ENCODE peak calls at places on chromosome 11, in eight cellular contexts. J is left ventricle myocardium inferior, A is adrenal gland, V is upper lobe of right lung, E is IMR-90, O is tibial nerve, F is transverse colon, W is HAP-1. Q is an unnamed sample.

GRCh38 chr11:1793091-1793490 is 29.4 kb upstream of the CTSD start:
- DNase-seq in F (no peak), A (no peak), W (no peak), E (no peak), J (no peak), V (no peak), O (no peak), Q (no peak)

GRCh38 chr11:82398300-82398815 is 335.3 kb downstream of the FAM181B start:
- DNase-seq in J (no peak), F (no peak), V (no peak), A (peak; percentile 12), E (no peak), O (peak; percentile 14), W (no peak), Q (no peak)

GRCh38 chr11:6414874-6415328 is 4.0 kb downstream of the APBB1 start:
- DNase-seq in O (no peak), A (no peak), E (no peak), W (no peak), J (no peak), F (no peak), V (no peak), Q (no peak)

GRCh38 chr11:105046898-105047579 is 1.9 kb upstream of the CARD16 start:
- DNase-seq in J (no peak), V (no peak), W (no peak), E (peak; percentile 100), O (no peak), F (peak; percentile 35), A (no peak), Q (peak; percentile 53)

GRCh38 chr11:35969089-35970046 is 25.5 kb downstream of the LDLRAD3 start:
- DNase-seq in V (peak; percentile 63), O (no peak), W (no peak), A (no peak), J (no peak), E (peak; percentile 27), F (peak; percentile 10), Q (no peak)

GRCh38 chr11:31798057-31799035 is 12.8 kb downstream of the PAX6 start:
- DNase-seq in W (no peak), E (no peak), O (peak; percentile 3), F (no peak), V (no peak), J (no peak), A (no peak), Q (peak; percentile 50)

GRCh38 chr11:8013833-8014232 is 26.7 kb downstream of the EIF3F start:
- DNase-seq in W (no peak), O (no peak), A (no peak), E (no peak), F (no peak), J (no peak), V (peak; percentile 11), Q (no peak)

GRCh38 chr11:45688472-45689033 is 23.1 kb upstream of the CHST1 start:
- DNase-seq in E (no peak), V (no peak), A (no peak), J (no peak), O (no peak), F (no peak), W (no peak), Q (no peak)

GRCh38 chr11:123187670-123188507 is 7.2 kb downstream of the CLMP start:
- DNase-seq in W (no peak), F (no peak), E (peak; percentile 63), A (no peak), J (no peak), V (no peak), O (no peak), Q (no peak)
- H3K4me1 ChIP-seq in W (no peaks in the 10 kb centered on the region), F (no peaks in the 10 kb centered on the region), E (peaks cover 46% of the 10 kb centered on the region), A (no peaks in the 10 kb centered on the region), J (no peaks in the 10 kb centered on the region), V (no peaks in the 10 kb centered on the region), O (no peaks in the 10 kb centered on the region), Q (no peaks in the 10 kb centered on the region)

DNA sequence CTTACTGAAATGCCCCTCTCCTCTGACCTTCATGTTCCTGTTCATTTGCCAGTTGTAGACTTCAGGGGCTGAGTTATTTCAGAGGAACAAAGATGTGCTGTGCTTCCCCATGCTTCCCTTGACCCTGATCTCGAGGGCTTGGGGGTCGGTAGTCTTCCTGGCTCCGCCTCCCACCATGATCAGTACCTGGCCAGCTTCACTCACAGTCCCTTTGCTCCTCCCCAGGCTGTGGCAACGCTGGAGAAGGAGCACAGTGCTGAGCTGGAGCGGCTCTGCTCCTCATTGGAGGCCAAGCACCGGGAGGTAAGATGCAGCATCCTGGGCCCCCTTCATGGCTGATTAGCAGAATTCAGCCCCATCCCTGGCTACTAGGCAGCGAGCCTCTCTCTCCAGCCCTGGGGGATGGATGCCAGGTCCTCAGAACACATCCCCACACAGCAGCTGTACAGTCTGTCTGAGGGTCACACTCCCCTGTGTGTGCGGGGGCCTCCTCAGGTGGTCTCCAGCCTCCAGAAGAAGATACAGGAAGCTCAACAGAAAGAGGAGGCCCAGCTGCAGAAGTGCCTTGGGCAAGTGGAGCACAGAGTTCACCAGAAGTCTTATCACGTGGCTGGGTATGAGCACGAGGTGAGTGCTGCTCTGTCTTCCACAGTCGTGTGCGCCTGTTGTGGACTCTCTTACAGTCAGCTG is 64.5 kb downstream of the CEP164 start:
- DNase-seq in E (no peak), O (no peak), F (no peak), J (no peak), A (no peak), V (no peak), W (no peak), Q (no peak)
- H3K4me1 ChIP-seq in E (peaks cover 7% of the 10 kb centered on the region), O (no peaks in the 10 kb centered on the region), F (no peaks in the 10 kb centered on the region), J (no peaks in the 10 kb centered on the region), A (no peaks in the 10 kb centered on the region), V (no peaks in the 10 kb centered on the region), W (no peaks in the 10 kb centered on the region), Q (no peaks in the 10 kb centered on the region)

DNA sequence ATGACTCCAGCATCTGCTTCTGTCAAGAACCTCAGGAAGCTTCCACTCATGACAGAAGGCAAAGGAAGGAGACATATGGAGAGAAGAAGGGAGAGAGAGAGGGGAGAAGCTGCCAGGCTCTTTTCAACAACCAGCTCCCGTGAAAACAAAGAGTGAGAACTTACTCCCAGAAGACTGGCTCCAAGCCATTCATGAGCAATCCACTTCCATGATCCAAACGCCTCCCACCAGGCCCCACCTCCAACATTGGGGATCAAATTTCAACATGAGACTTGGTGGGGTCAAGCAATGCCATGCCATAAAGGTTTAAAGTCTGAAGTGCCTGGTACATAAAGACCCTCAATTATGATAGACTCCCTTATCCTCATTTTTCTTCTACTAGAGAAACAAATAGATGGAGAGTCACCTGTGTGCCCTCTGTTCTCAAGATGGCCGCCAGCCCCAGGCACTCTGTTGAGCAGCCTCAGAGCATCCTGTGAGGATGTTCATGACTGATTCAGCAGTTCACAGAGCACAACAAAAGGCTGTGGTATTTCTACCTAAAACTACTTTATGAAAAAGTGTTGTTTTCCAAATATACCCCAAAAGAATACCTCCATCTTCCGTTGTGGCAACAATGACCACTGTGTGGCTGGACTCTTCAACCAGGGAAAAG is 69.0 kb upstream of the CRTAM start:
- DNase-seq in W (no peak), J (no peak), E (peak; percentile 61), O (no peak), V (no peak), A (no peak), F (no peak), Q (no peak)
- H3K4me1 ChIP-seq in W (no peaks in the 10 kb centered on the region), J (peaks cover 19% of the 10 kb centered on the region), E (peaks cover 4% of the 10 kb centered on the region), O (no peaks in the 10 kb centered on the region), V (peaks cover 6% of the 10 kb centered on the region), A (no peaks in the 10 kb centered on the region), F (no peaks in the 10 kb centered on the region), Q (no peaks in the 10 kb centered on the region)

DNA sequence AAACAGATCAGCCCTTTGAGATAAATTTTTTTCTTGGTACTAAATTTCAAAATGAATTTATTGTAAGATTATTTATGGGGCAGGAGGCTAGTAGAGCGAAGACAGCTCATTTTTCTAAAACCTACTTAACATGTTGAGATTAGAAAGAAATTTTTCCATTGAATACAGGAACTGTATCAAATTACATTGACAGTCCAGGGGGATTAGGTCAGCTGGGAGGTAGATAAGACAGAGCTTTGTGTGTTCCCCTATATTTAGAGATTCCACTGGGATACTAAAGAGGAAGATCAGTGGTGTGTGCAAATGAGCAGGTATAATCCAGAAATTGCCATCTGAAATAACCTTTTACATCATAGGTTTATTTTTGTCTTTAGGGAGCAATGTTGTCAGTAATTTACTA is 32.0 kb downstream of the ENDOD1 start:
- DNase-seq in V (no peak), O (no peak), J (no peak), W (peak; percentile 11), F (no peak), A (no peak), E (no peak), Q (no peak)
- H3K4me1 ChIP-seq in V (no peaks in the 10 kb centered on the region), O (no peaks in the 10 kb centered on the region), J (peaks cover 20% of the 10 kb centered on the region), W (no peaks in the 10 kb centered on the region), F (no peaks in the 10 kb centered on the region), A (no peaks in the 10 kb centered on the region), E (no peaks in the 10 kb centered on the region), Q (no peaks in the 10 kb centered on the region)

GRCh38 chr11:14193644-14194043 is 165.3 kb downstream of the RRAS2 start:
- DNase-seq in A (no peak), O (no peak), W (no peak), J (no peak), V (no peak), E (no peak), F (no peak), Q (no peak)

GRCh38 chr11:14186376-14186775 is 172.6 kb downstream of the RRAS2 start:
- DNase-seq in E (no peak), W (no peak), J (no peak), F (no peak), A (no peak), V (no peak), O (no peak), Q (no peak)

GRCh38 chr11:14190992-14191773 is 167.8 kb downstream of the RRAS2 start:
- DNase-seq in O (no peak), F (no peak), V (no peak), A (no peak), J (no peak), W (no peak), E (no peak), Q (no peak)

GRCh38 chr11:14185461-14185860 is 173.5 kb downstream of the RRAS2 start:
- DNase-seq in A (no peak), J (no peak), W (no peak), V (no peak), F (no peak), E (no peak), O (no peak), Q (no peak)

GRCh38 chr11:14189874-14190273 is 169.1 kb downstream of the RRAS2 start:
- DNase-seq in V (no peak), A (peak; percentile 26), J (peak; percentile 60), F (peak; percentile 19), W (no peak), O (peak; percentile 74), E (no peak), Q (no peak)
- H3K4me1 ChIP-seq in V (peaks cover 35% of the 10 kb centered on the region), A (no peaks in the 10 kb centered on the region), J (peaks cover 31% of the 10 kb centered on the region), F (no peaks in the 10 kb centered on the region), W (no peaks in the 10 kb centered on the region), O (no peaks in the 10 kb centered on the region), E (no peaks in the 10 kb centered on the region), Q (peaks cover 19% of the 10 kb centered on the region)

DNA sequence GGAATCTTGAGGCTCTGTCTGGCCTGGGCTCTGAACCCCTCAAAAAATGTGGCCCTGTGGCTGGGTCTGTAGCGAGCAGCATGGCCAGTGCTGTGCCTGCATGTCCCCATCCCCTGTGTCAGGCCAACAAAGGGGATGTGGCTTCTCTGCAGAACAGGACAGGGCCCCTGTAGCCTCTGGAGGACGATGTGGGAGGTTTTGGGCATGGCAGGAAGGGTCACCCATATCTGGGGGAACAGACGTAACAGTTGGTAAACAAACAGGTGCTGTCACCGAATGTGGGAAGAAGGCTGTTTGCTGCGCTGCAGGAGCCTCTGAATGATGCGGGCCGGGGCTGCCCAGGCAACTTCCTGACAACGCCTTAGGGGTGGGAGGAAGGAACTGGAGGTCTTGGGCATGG is 35.0 kb downstream of the LRP5 start:
- DNase-seq in J (no peak), F (no peak), W (no peak), O (no peak), E (no peak), V (no peak), A (no peak), Q (no peak)
- H3K4me1 ChIP-seq in J (peaks cover 81% of the 10 kb centered on the region), F (peaks cover 22% of the 10 kb centered on the region), W (no peaks in the 10 kb centered on the region), O (peaks cover 5% of the 10 kb centered on the region), E (peaks cover 7% of the 10 kb centered on the region), V (peaks cover 45% of the 10 kb centered on the region), A (no peaks in the 10 kb centered on the region), Q (peaks cover 24% of the 10 kb centered on the region)

Q was measured in left lung.